ENCODE peak calls at places on chromosomes 5 and 9, in seven cellular contexts. C, O, G, L, D, X and E are unnamed samples.

GRCh38 chr5:93926831-93927600 is 185.6 kb upstream of the POU5F2 start:
- DNase-seq in C (no peak), O (no peak), G (peak), L (no peak), D (no peak), X (peak), E (no peak)

GRCh38 chr5:180816608-180817534 is 14.3 kb upstream of the MGAT1 start:
- DNase-seq in C (peak), O (no peak), G (no peak), L (peak), D (no peak), X (no peak), E (peak)

GRCh38 chr9:84374516-84374915 is 34.0 kb upstream of the SLC28A3 start:
- DNase-seq in C (no peak), O (no peak), G (no peak), L (no peak), D (no peak), X (peak), E (peak)

GRCh38 chr5:107388111-107388861 is 282.5 kb downstream of the EFNA5 start:
- DNase-seq in C (no peak), O (no peak), G (peak), L (peak), D (no peak), X (peak), E (peak)

GRCh38 chr9:129309906-129310305 is 131.8 kb upstream of the IER5L start:
- DNase-seq in C (no peak), O (peak), G (no peak), L (no peak), D (no peak), X (no peak), E (no peak)

GRCh38 chr5:177333420-177334154 is 17.9 kb downstream of the LMAN2 start:
- DNase-seq in C (no peak), O (no peak), G (no peak), L (no peak), D (peak), X (no peak), E (no peak)

GRCh38 chr5:57818397-57818796 is 335.8 kb upstream of the ACTBL2 start:
- DNase-seq in C (no peak), O (no peak), G (no peak), L (no peak), D (no peak), X (no peak), E (no peak)

GRCh38 chr9:71752928-71753327 is 15.4 kb downstream of the CEMIP2 start:
- DNase-seq in C (no peak), O (no peak), G (no peak), L (no peak), D (no peak), X (no peak), E (no peak)

GRCh38 chr5:1502046-1502736 is 21.6 kb downstream of the LPCAT1 start:
- DNase-seq in C (no peak), O (peak), G (no peak), L (no peak), D (peak), X (no peak), E (no peak)

GRCh38 chr9:132794730-132795380 is 83.2 kb downstream of the AK8 start:
- DNase-seq in C (no peak), O (peak), G (no peak), L (no peak), D (peak), X (no peak), E (no peak)

GRCh38 chr5:15946026-15946425 is 233.6 kb downstream of the MARCHF11 start:
- DNase-seq in C (no peak), O (no peak), G (no peak), L (no peak), D (no peak), X (peak), E (peak)

GRCh38 chr9:129202613-129203555 is 24.8 kb upstream of the IER5L start:
- DNase-seq in C (peak), O (peak), G (peak), L (peak), D (peak), X (peak), E (peak)

GRCh38 chr5:1508679-1509290 is 15.0 kb downstream of the LPCAT1 start:
- DNase-seq in C (peak), O (no peak), G (no peak), L (no peak), D (peak), X (no peak), E (no peak)

GRCh38 chr5:81125959-81126358 is 107.2 kb upstream of the CKMT2 start:
- DNase-seq in C (no peak), O (no peak), G (no peak), L (no peak), D (no peak), X (peak), E (no peak)

GRCh38 chr9:136107155-136107952 is 11.3 kb downstream of the TMEM250 start:
- DNase-seq in C (no peak), O (no peak), G (no peak), L (no peak), D (peak), X (no peak), E (no peak)

GRCh38 chr5:139823757-139824355 is 28.2 kb downstream of the PSD2 start:
- DNase-seq in C (no peak), O (no peak), G (no peak), L (no peak), D (no peak), X (no peak), E (no peak)

GRCh38 chr5:149829954-149830353 is 99.8 kb downstream of the PPARGC1B start:
- DNase-seq in C (no peak), O (no peak), G (no peak), L (no peak), D (no peak), X (peak), E (no peak)

GRCh38 chr5:145902421-145902820 is 29.6 kb upstream of the GRXCR2 start:
- DNase-seq in C (no peak), O (no peak), G (no peak), L (no peak), D (no peak), X (peak), E (no peak)

GRCh38 chr9:134909511-134910105 is 8.1 kb downstream of the FCN1 start:
- DNase-seq in C (no peak), O (no peak), G (no peak), L (no peak), D (no peak), X (no peak), E (no peak)

GRCh38 chr9:131731237-131731995 is 8.5 kb downstream of the RAPGEF1 start:
- DNase-seq in C (no peak), O (no peak), G (no peak), L (no peak), D (no peak), X (no peak), E (no peak)

GRCh38 chr5:73851782-73852181 is 225.8 kb downstream of the ARHGEF28 start:
- DNase-seq in C (no peak), O (no peak), G (no peak), L (no peak), D (no peak), X (no peak), E (no peak)

GRCh38 chr5:58244819-58245478 is 214.9 kb downstream of the PLK2 start:
- DNase-seq in C (no peak), O (no peak), G (no peak), L (no peak), D (no peak), X (no peak), E (no peak)

GRCh38 chr5:86880785-86881492 is 263.2 kb downstream of the COX7C start:
- DNase-seq in C (peak), O (peak), G (peak), L (peak), D (no peak), X (peak), E (peak)

GRCh38 chr5:179872356-179873160 is 13.9 kb upstream of the MRNIP start:
- DNase-seq in C (no peak), O (no peak), G (no peak), L (no peak), D (peak), X (no peak), E (no peak)

GRCh38 chr5:56908942-56909293 is 478 bp upstream of the SETD9 start:
- DNase-seq in C (no peak), O (peak), G (no peak), L (no peak), D (no peak), X (no peak), E (no peak)

GRCh38 chr9:111658943-111659342 is 2.5 kb upstream of the GNG10 start:
- DNase-seq in C (no peak), O (no peak), G (no peak), L (no peak), D (peak), X (no peak), E (no peak)

GRCh38 chr9:111659706-111660105 is 1.7 kb upstream of the GNG10 start:
- DNase-seq in C (no peak), O (no peak), G (no peak), L (no peak), D (no peak), X (no peak), E (no peak)

GRCh38 chr9:111661150-111661801 is at the start of gene GNG10:
- DNase-seq in C (peak), O (no peak), G (no peak), L (peak), D (peak), X (peak), E (peak)

GRCh38 chr9:111661802-111662491 is 542 bp downstream of the GNG10 start:
- DNase-seq in C (peak), O (no peak), G (no peak), L (peak), D (peak), X (peak), E (peak)

GRCh38 chr9:111662851-111663823 is 1.7 kb downstream of the GNG10 start:
- DNase-seq in C (no peak), O (no peak), G (no peak), L (peak), D (no peak), X (no peak), E (no peak)
- H3K4me3 ChIP-seq in C (no peak), O (no peak), G (peak), L (peak), D (no peak), X (peak), E (peak)

GRCh38 chr5:67817652-67818051 is 397.9 kb upstream of the PIK3R1 start:
- DNase-seq in C (no peak), O (no peak), G (no peak), L (no peak), D (no peak), X (no peak), E (no peak)
- H3K4me3 ChIP-seq in C (no peak), O (no peak), G (no peak), L (no peak), D (no peak), X (no peak), E (no peak)

GRCh38 chr5:157106668-157107461 is 2.0 kb downstream of the HAVCR2 start:
- DNase-seq in C (no peak), O (peak), G (no peak), L (no peak), D (no peak), X (no peak), E (no peak)
- H3K4me3 ChIP-seq in C (no peak), O (no peak), G (no peak), L (no peak), D (no peak), X (no peak), E (no peak)

GRCh38 chr9:16628421-16628820 is 242.0 kb downstream of the BNC2 start:
- DNase-seq in C (no peak), O (no peak), G (no peak), L (no peak), D (no peak), X (peak), E (peak)
- H3K4me3 ChIP-seq in C (no peak), O (no peak), G (peak), L (no peak), D (no peak), X (peak), E (peak)

GRCh38 chr9:76161546-76161945 is 232.7 kb downstream of the RFK start:
- DNase-seq in C (peak), O (no peak), G (peak), L (no peak), D (no peak), X (peak), E (peak)
- H3K4me3 ChIP-seq in C (no peak), O (no peak), G (no peak), L (no peak), D (no peak), X (no peak), E (no peak)

GRCh38 chr5:130280528-130281217 is 376.4 kb downstream of the CHSY3 start:
- DNase-seq in C (no peak), O (no peak), G (no peak), L (no peak), D (no peak), X (no peak), E (no peak)

GRCh38 chr5:130277522-130277921 is 373.3 kb downstream of the CHSY3 start:
- DNase-seq in C (no peak), O (no peak), G (no peak), L (no peak), D (no peak), X (no peak), E (no peak)

GRCh38 chr5:130279386-130279785 is 375.1 kb downstream of the CHSY3 start:
- DNase-seq in C (no peak), O (no peak), G (no peak), L (no peak), D (no peak), X (no peak), E (peak)

GRCh38 chr5:130278136-130278535 is 373.9 kb downstream of the CHSY3 start:
- DNase-seq in C (no peak), O (no peak), G (no peak), L (no peak), D (no peak), X (no peak), E (no peak)

GRCh38 chr5:130277002-130277401 is 372.7 kb downstream of the CHSY3 start:
- DNase-seq in C (no peak), O (no peak), G (no peak), L (no peak), D (no peak), X (no peak), E (no peak)
- H3K4me3 ChIP-seq in C (no peak), O (no peak), G (no peak), L (no peak), D (no peak), X (no peak), E (no peak)

DNA sequence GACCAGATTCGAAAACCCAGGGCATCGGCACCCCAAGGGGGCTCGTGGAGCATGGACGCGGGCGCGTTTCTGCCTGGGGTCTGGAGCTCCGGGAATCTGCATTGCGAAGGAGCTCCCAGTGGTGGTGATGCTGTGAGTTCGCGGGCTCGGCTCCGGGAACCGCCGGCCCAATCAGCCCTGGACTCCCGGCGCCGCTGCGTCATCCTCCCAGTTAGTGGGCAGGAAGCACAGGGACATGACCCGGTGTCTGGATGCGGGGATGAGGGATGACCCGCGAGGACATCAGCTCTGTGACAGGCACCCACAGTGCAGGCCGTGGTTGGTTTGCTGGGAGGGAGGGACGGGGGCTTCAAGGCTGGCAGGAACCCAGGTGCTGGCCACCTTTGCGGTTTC is 950 bp downstream of the NXNL2 start:
- DNase-seq in C (peak), O (peak), G (no peak), L (no peak), D (peak), X (peak), E (no peak)
- H3K4me3 ChIP-seq in C (peak), O (peak), G (peak), L (peak), D (no peak), X (peak), E (peak)